ENCODE peak calls at places on chromosomes 2 and 18, in nine cellular contexts. C is PC-3, N is endothelial cell of umbilical vein, I is stomach, B is OCI-LY7, T is heart left ventricle, Y is tibial artery, X is IMR-90, O is psoas muscle. A is an unnamed sample. For H3K4me1, the result is how much of the 10 kb centered on the place peaks cover.

GRCh38 chr18:9792565-9793226 is 84.6 kb downstream of the RAB31 start:
- DNase-seq in X (no peak), T (no peak), O (no peak), Y (no peak), N (no peak), B (peak), C (peak), I (no peak), A (peak)

GRCh38 chr2:229622495-229623355 is 91.6 kb downstream of the DNER start:
- DNase-seq in X (no peak), T (no peak), C (no peak), Y (no peak), B (no peak), O (no peak), N (no peak), I (no peak), A (no peak)

GRCh38 chr2:182049330-182049729 is 63.7 kb downstream of the PPP1R1C start:
- DNase-seq in X (peak), N (no peak), Y (no peak), I (no peak), T (no peak), B (no peak), O (no peak), C (no peak), A (no peak)

GRCh38 chr2:23492337-23492675 is 107.3 kb downstream of the KLHL29 start:
- DNase-seq in B (no peak), N (no peak), I (no peak), T (no peak), X (no peak), O (no peak), Y (no peak), C (no peak), A (no peak)

GRCh38 chr2:226799976-226800940 is 638 bp upstream of the IRS1 start:
- DNase-seq in I (peak), X (peak), N (no peak), B (peak), T (peak), O (no peak), Y (peak), C (peak), A (no peak)

GRCh38 chr2:66255871-66256270 is 179.1 kb upstream of the MEIS1 start:
- DNase-seq in T (no peak), B (no peak), Y (no peak), X (no peak), I (no peak), N (no peak), C (no peak), O (no peak), A (no peak)

GRCh38 chr18:69757733-69758132 is 189.9 kb downstream of the CD226 start:
- DNase-seq in T (no peak), B (no peak), N (no peak), Y (no peak), I (no peak), X (peak), O (no peak), C (peak), A (no peak)

GRCh38 chr18:2326999-2327398 is 244.3 kb downstream of the METTL4 start:
- DNase-seq in O (no peak), Y (no peak), T (no peak), X (no peak), N (no peak), B (no peak), I (no peak), C (no peak), A (no peak)

DNA sequence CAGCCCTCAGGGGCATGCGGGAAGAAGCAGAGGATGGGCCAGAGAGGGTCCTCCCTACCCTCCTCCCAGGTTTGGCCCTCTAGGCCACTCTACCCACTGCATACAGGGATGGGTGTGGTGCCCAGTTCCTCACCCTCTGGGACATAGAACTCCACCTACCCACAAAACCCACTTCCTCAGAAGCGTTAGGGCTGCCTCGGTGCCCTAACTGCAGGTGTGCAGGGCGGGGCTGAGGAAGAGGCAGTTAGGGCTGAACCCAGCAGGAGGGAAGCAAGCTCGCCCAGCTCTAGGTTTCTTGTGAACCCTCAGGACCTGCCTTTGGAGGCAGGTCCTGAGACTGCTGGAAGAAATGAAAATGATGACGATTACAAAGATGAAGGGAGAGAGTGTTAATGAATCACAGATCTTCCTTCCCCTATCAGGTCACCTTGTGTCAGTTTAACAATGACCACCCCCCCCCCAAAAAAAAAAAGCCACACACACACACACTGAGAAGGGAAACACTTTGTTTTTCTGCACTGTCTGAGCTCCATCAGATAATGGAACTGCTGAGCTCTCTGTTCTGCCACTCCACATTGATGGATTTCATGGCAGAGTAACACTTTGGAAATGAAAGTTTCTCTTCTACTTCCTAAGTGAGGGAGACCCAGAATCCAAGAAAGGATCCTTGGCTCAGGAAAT is 70.8 kb downstream of the ARL4C start:
- DNase-seq in X (no peak), O (no peak), B (peak), I (peak), Y (no peak), C (peak), N (no peak), T (no peak), A (peak)
- H3K4me1 ChIP-seq in X (under half), O (under half), B (half or more), I (under half), Y (under half), C (under half), N (under half), T (under half), A (half or more)

DNA sequence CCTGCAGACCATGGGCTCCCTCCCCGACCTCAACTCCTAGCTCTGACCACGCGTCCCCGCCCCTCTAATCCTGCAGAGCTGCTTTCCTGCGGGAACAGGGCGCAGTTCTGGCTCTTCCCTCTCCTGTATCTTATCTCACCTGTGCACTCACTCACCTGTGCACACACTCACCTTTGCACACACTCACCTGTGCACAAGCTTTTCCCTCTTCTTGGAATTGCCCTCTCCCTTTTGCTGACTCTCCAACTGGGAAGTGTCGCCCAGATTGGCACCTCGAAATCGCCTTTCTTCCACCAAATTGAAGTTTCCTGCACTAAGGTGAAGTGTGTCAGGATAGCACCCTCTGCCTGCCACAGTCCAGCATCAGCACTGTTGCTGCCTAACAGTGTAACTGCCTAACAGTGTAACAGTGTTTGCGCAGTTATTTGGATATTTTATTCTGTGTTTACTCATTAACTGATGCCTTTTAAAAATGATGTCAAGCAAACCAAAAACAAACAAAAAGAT is 585 bp upstream of the CMPK2 start:
- DNase-seq in B (peak), X (peak), C (peak), O (no peak), N (peak), I (peak), Y (no peak), T (no peak), A (peak)
- H3K4me3 ChIP-seq in B (peak), X (peak), C (peak), O (peak), N (no peak), I (peak), Y (peak), T (peak), A (peak)

GRCh38 chr2:225556461-225556860 is 157.0 kb downstream of the NYAP2 start:
- DNase-seq in X (no peak), N (no peak), T (no peak), I (no peak), Y (no peak), O (no peak), C (peak), B (no peak), A (no peak)
- TF ChIP-seq CTCF in X (no peak), N (no peak), T (no peak), I (no peak), Y (no peak), O (no peak), C (peak), B (peak), A (no peak)

DNA sequence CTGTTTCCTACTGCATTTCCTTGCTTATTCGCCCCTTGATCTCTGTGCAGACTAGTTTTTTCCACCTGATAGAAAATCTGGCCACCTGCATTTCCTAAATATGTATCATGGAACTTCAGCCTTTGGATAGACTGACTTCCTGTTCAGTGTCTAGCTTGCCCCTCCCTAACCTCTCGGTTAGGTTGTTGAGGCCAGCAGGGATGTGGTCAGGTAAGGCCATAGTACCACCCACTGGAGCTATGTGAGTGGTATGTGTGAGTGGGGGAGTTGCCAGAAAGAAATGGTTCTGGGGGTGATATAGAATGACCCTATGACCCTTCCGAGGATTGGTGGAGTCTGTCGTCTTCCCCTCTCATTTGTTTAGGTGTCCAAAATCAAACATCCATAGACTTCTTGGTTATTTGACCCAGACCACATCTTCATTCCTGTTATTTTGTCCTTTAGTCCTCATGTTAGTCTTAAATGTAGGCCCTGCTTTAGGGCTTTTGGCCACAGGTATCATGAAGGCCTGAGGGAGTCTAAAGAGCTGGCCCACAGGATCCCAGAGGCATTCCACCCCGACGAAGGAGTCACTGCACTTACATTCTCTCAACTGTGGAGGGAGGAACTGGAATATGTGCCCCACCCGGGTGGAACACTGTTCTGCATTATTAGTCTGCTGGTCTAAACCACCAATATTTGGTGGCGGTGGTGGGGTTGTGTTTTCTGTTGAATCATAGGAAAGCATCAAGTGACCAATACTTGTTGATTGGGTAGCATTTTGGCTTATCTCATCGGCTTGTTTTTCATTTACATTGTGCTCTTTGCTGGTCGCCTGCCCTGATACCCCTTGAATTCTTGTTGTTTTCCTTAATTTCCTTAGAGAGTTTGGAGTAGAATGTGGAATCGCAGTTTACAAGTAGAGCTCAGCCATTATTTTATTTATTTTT is 21.9 kb downstream of the CAB39 start:
- DNase-seq in O (no peak), N (no peak), B (no peak), X (no peak), I (no peak), Y (no peak), C (no peak), T (no peak), A (no peak)
- H3K4me1 ChIP-seq in O (half or more), N (under half), B (under half), X (under half), I (under half), Y (under half), C (under half), T (under half), A (under half)

DNA sequence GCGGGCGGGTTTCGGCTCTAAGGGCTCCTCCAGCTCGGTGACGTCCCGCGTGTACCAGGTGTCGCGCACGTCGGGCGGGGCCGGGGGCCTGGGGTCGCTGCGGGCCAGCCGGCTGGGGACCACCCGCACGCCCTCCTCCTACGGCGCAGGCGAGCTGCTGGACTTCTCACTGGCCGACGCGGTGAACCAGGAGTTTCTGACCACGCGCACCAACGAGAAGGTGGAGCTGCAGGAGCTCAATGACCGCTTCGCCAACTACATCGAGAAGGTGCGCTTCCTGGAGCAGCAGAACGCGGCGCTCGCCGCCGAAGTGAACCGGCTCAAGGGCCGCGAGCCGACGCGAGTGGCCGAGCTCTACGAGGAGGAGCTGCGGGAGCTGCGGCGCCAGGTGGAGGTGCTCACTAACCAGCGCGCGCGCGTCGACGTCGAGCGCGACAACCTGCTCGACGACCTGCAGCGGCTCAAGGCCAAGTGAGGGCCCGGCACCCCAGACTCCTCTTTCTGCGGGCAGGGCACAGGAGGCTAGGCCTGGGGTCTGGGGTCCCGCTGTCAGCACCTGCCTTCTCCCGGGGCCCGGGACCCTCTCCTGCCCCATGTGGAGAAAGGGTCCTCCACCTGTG is 503 bp downstream of the DES start:
- DNase-seq in O (peak), N (no peak), Y (no peak), X (no peak), I (no peak), T (no peak), B (no peak), C (no peak), A (no peak)
- H3K4me3 ChIP-seq in O (peak), N (no peak), Y (peak), X (no peak), I (peak), T (peak), B (no peak), C (no peak), A (no peak)

GRCh38 chr2:111133603-111134002 is 12.9 kb downstream of the BCL2L11 start:
- DNase-seq in T (no peak), Y (no peak), B (no peak), I (no peak), N (no peak), C (no peak), X (no peak), O (no peak), A (no peak)

GRCh38 chr2:111134082-111134481 is 13.4 kb downstream of the BCL2L11 start:
- DNase-seq in T (no peak), O (no peak), C (no peak), B (no peak), X (no peak), I (no peak), N (no peak), Y (no peak), A (no peak)

GRCh38 chr2:111135237-111135909 is 14.7 kb downstream of the BCL2L11 start:
- DNase-seq in N (no peak), I (no peak), X (no peak), O (no peak), C (no peak), Y (no peak), B (no peak), T (no peak), A (no peak)

GRCh38 chr2:111138834-111139233 is 18.1 kb downstream of the BCL2L11 start:
- DNase-seq in X (no peak), Y (no peak), B (no peak), I (no peak), C (no peak), O (no peak), T (no peak), N (no peak), A (no peak)

DNA sequence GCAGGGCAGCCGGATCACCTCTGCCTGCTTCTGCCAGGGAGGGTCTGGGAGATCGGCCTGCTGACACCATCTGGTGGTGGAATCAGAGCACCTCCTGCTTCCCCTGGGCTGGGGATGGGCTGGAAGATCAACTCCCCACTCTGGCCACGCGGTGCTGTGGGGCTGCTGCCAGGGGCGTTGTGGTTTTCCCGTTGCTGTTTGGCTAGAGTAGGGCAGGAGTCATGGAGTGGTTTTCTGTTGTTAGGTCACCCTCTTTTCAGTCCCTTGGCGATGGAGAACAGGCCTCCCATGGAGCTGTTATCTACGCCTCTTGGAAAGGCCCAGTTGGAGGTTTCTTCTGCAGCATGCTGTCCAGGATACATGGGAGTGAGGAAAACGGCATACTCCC is 15.2 kb downstream of the BCL2L11 start:
- DNase-seq in B (no peak), T (peak), O (peak), Y (no peak), N (no peak), X (peak), C (peak), I (no peak), A (peak)
- TF ChIP-seq CTCF in B (peak), T (peak), O (peak), Y (no peak), N (no peak), X (peak), C (peak), I (no peak), A (peak)

GRCh38 chr2:17056236-17056635 is 390.6 kb upstream of the CYRIA start:
- DNase-seq in T (no peak), O (no peak), Y (no peak), X (no peak), I (no peak), C (no peak), N (no peak), B (no peak), A (no peak)
- H3K4me1 ChIP-seq in T (under half), O (under half), Y (under half), X (under half), I (under half), C (under half), N (under half), B (under half), A (under half)

GRCh38 chr2:141142025-141142424 is 988.8 kb downstream of the LRP1B start:
- DNase-seq in B (no peak), O (no peak), I (no peak), C (no peak), X (no peak), N (no peak), T (no peak), Y (no peak), A (no peak)
- H3K4me3 ChIP-seq in B (no peak), O (no peak), I (no peak), C (no peak), X (no peak), N (no peak), T (no peak), Y (no peak), A (no peak)

DNA sequence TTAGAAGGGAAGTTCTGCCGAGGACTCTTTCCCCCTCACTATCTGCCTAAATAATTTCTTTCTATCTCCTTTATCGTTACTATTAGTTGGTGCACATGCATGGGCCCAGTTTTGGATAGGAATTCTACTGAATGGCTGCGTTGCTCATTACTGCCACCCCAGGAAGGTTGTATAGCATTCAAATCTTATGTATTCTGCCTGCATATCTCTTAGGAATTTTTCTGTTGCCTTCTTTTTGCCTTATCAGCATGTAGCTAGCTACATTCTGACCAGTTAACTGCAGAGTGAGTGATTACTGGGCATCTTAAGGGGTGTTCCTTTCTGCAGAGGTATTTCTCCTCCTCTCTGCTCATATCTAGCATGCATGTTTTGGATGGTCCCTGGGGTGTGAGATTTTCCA is 239.6 kb downstream of the TDRD15 start:
- DNase-seq in C (no peak), Y (no peak), I (no peak), O (no peak), N (no peak), T (no peak), B (no peak), X (no peak), A (no peak)
- TF ChIP-seq CTCF in C (no peak), Y (no peak), I (no peak), O (no peak), N (no peak), T (no peak), B (peak), X (no peak), A (peak)

GRCh38 chr18:59695551-59695950 is 1.7 kb downstream of the CCBE1 start:
- DNase-seq in X (no peak), N (no peak), B (no peak), C (peak), O (no peak), Y (no peak), I (no peak), T (no peak), A (no peak)

GRCh38 chr18:59691996-59692395 is 5.2 kb downstream of the CCBE1 start:
- DNase-seq in I (no peak), B (no peak), X (peak), O (no peak), T (no peak), C (peak), Y (no peak), N (no peak), A (no peak)

GRCh38 chr18:59694824-59695223 is 2.4 kb downstream of the CCBE1 start:
- DNase-seq in B (no peak), I (no peak), T (no peak), N (no peak), Y (no peak), C (no peak), O (no peak), X (no peak), A (no peak)

GRCh38 chr18:59690216-59691045 is 6.8 kb downstream of the CCBE1 start:
- DNase-seq in B (no peak), N (no peak), X (no peak), I (no peak), O (no peak), C (peak), Y (no peak), T (no peak), A (peak)

DNA sequence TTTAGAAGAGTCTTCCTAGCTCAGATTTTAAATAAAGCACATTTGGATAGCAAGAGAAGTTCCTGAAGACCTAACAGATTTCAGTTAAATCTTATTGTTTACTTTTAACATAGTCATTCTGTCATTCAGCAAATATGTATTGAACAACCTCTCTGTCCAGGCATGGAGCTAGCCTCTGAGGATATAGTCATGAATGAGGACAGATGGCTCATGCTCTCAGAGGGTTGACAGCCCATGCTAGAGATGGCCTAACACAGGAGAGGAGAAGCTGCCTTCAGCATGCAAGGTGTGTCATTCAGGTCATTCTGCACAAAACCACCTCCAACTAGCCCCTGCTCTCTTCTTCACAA is 6.2 kb downstream of the CCBE1 start:
- DNase-seq in T (no peak), I (no peak), X (peak), B (no peak), N (no peak), C (peak), O (no peak), Y (no peak), A (peak)
- H3K4me1 ChIP-seq in T (under half), I (under half), X (under half), B (under half), N (under half), C (under half), O (under half), Y (under half), A (half or more)